ENCODE peak calls at places on chromosomes 12 and 14, in five cellular contexts. One of them, this sample, is unnamed.

GRCh38 chr12:106080111-106080732 is 58.5 kb downstream of the NUAK1 start:
- DNase-seq in adipocyte: peak
- DNase-seq in NCI-H2081: no peak
- DNase-seq in effector CD4-positive, alpha-beta T cell: no peak
- DNase-seq in prostate gland: no peak
- DNase-seq in this sample: no peak

GRCh38 chr14:54396183-54396492 is 669 bp upstream of the CDKN3 start:
- DNase-seq in effector CD4-positive, alpha-beta T cell: no peak
- DNase-seq in prostate gland: no peak
- DNase-seq in NCI-H2081: no peak
- DNase-seq in adipocyte: no peak
- DNase-seq in this sample: no peak

GRCh38 chr12:12725086-12725955 is 8.2 kb downstream of the CDKN1B start:
- DNase-seq in NCI-H2081: peak
- DNase-seq in prostate gland: peak
- DNase-seq in adipocyte: peak
- DNase-seq in effector CD4-positive, alpha-beta T cell: peak
- DNase-seq in this sample: peak

GRCh38 chr14:36509056-36509917 is 10.7 kb downstream of the NKX2-1 start:
- DNase-seq in effector CD4-positive, alpha-beta T cell: no peak
- DNase-seq in adipocyte: no peak
- DNase-seq in NCI-H2081: no peak
- DNase-seq in prostate gland: no peak
- DNase-seq in this sample: no peak

GRCh38 chr12:116143883-116144266 is 133.6 kb downstream of the MED13L start:
- DNase-seq in effector CD4-positive, alpha-beta T cell: no peak
- DNase-seq in adipocyte: peak
- DNase-seq in prostate gland: no peak
- DNase-seq in NCI-H2081: no peak
- DNase-seq in this sample: no peak

GRCh38 chr12:25558566-25558965 is 5.5 kb upstream of the LMNTD1 start:
- DNase-seq in adipocyte: no peak
- DNase-seq in prostate gland: no peak
- DNase-seq in NCI-H2081: no peak
- DNase-seq in effector CD4-positive, alpha-beta T cell: no peak
- DNase-seq in this sample: no peak

GRCh38 chr14:61535032-61535431 is 160.3 kb upstream of the HIF1A start:
- DNase-seq in NCI-H2081: no peak
- DNase-seq in effector CD4-positive, alpha-beta T cell: no peak
- DNase-seq in adipocyte: no peak
- DNase-seq in prostate gland: no peak
- DNase-seq in this sample: no peak

GRCh38 chr14:96072076-96072475 is 32.9 kb downstream of the C14orf132 start:
- DNase-seq in NCI-H2081: no peak
- DNase-seq in prostate gland: no peak
- DNase-seq in effector CD4-positive, alpha-beta T cell: no peak
- DNase-seq in adipocyte: no peak
- DNase-seq in this sample: no peak

GRCh38 chr12:53532524-53533445 is 25.5 kb upstream of the NPFF start:
- DNase-seq in NCI-H2081: no peak
- DNase-seq in effector CD4-positive, alpha-beta T cell: no peak
- DNase-seq in prostate gland: no peak
- DNase-seq in adipocyte: no peak
- DNase-seq in this sample: no peak

GRCh38 chr14:23301288-23301968 is 1.2 kb downstream of the PPP1R3E start:
- DNase-seq in NCI-H2081: peak
- DNase-seq in effector CD4-positive, alpha-beta T cell: peak
- DNase-seq in prostate gland: peak
- DNase-seq in adipocyte: peak
- DNase-seq in this sample: peak

GRCh38 chr14:106185837-106186233 is 659.5 kb downstream of the TMEM121 start:
- DNase-seq in prostate gland: no peak
- DNase-seq in adipocyte: no peak
- DNase-seq in effector CD4-positive, alpha-beta T cell: peak
- DNase-seq in NCI-H2081: no peak
- DNase-seq in this sample: peak

GRCh38 chr14:20905661-20906060 is 14.5 kb downstream of the RNASE3 start:
- DNase-seq in effector CD4-positive, alpha-beta T cell: no peak
- DNase-seq in adipocyte: no peak
- DNase-seq in NCI-H2081: no peak
- DNase-seq in prostate gland: no peak
- DNase-seq in this sample: no peak

GRCh38 chr12:57620936-57621496 is 9.8 kb downstream of the ARHGEF25 start:
- DNase-seq in prostate gland: no peak
- DNase-seq in NCI-H2081: no peak
- DNase-seq in adipocyte: no peak
- DNase-seq in effector CD4-positive, alpha-beta T cell: no peak
- DNase-seq in this sample: no peak

GRCh38 chr12:121766290-121767039 is 27.0 kb downstream of the RHOF start:
- DNase-seq in adipocyte: no peak
- DNase-seq in prostate gland: no peak
- DNase-seq in NCI-H2081: no peak
- DNase-seq in effector CD4-positive, alpha-beta T cell: no peak
- DNase-seq in this sample: no peak

This sample was measured in activated effector memory CD4-positive, alpha-beta T cell treated with Interleukin-2 at 50 U/mL for 16 hours.